ENCODE peak calls at places on chromosome X, in four cellular contexts. Y, J, A and V are unnamed samples.

GRCh38 chrX:47540754-47541538 is 20.1 kb upstream of the ARAF start:
- DNase-seq in Y (peak), J (peak), A (peak), V (peak)

GRCh38 chrX:144531877-144532276 is 648.0 kb downstream of the UBE2NL start:
- DNase-seq in Y (no peak), J (no peak), A (no peak), V (no peak)

GRCh38 chrX:139720979-139721378 is 13.0 kb upstream of the MCF2 start:
- DNase-seq in A (no peak), Y (no peak), J (no peak), V (no peak)

GRCh38 chrX:128759177-128759576 is 707.0 kb upstream of the ACTRT1 start:
- DNase-seq in A (no peak), Y (no peak), J (no peak), V (no peak)

GRCh38 chrX:103446665-103447302 is 70.4 kb downstream of the BEX3 start:
- DNase-seq in Y (peak), J (peak), A (no peak), V (no peak)

GRCh38 chrX:14886252-14886651 is 13.0 kb downstream of the MOSPD2 start:
- DNase-seq in A (no peak), J (no peak), Y (no peak), V (no peak)

GRCh38 chrX:15988661-15989603 is 134.3 kb upstream of the AP1S2 start:
- DNase-seq in J (peak), A (no peak), Y (peak), V (no peak)

GRCh38 chrX:44896566-44897186 is 23.7 kb downstream of the KDM6A start:
- DNase-seq in J (no peak), Y (no peak), A (no peak), V (no peak)